ENCODE peak calls at places on chromosomes 11 and 22, in ten cellular contexts. X is substantia nigra; E is endodermal cell; N is NCI-H1694 treated with DMSO at 0.1 percent for 48 hours; R is head of caudate nucleus; Y is GM04504; D is GDM1; U is left colon; K is stimulated activated CD4-positive, alpha-beta T cell treated with anti-CD3 and anti-CD28 coated beads, Interleukin-4, amount 100 ng/mL, for 1 hour; H is neuronal stem cell. O is an unnamed sample.

GRCh38 chr11:119028346-119029068 is 2.2 kb downstream of the SLC37A4 start:
- DNase-seq in X (no peak), E (peak), N (no peak), R (no peak), Y (no peak), D (no peak), U (peak), K (no peak), H (no peak), O (no peak)

GRCh38 chr11:69274531-69275016 is 19.4 kb upstream of the MYEOV start:
- DNase-seq in X (no peak), E (peak), N (no peak), R (no peak), Y (no peak), D (no peak), U (peak), K (no peak), H (no peak), O (no peak)

GRCh38 chr11:95147364-95147905 is 57.8 kb downstream of the ENDOD1 start:
- DNase-seq in X (peak), E (no peak), N (no peak), R (peak), Y (peak), D (peak), U (no peak), K (no peak), H (no peak), O (no peak)

GRCh38 chr11:29452131-29452530 is 564.7 kb downstream of the KCNA4 start:
- DNase-seq in X (no peak), E (no peak), N (no peak), R (no peak), Y (peak), D (no peak), U (no peak), K (no peak), H (no peak), O (no peak)

GRCh38 chr11:3197878-3198528 is 20.6 kb downstream of the MRGPRG start:
- DNase-seq in X (no peak), E (peak), N (no peak), R (no peak), Y (no peak), D (no peak), U (no peak), K (no peak), H (no peak), O (no peak)

GRCh38 chr11:119445850-119446249 is 22.9 kb upstream of the THY1 start:
- DNase-seq in X (no peak), E (no peak), N (no peak), R (peak), Y (no peak), D (no peak), U (no peak), K (no peak), H (no peak), O (no peak)

GRCh38 chr11:69654001-69654659 is 13.2 kb downstream of the CCND1 start:
- DNase-seq in X (no peak), E (peak), N (no peak), R (no peak), Y (no peak), D (no peak), U (no peak), K (no peak), H (no peak), O (no peak)

GRCh38 chr11:16982256-16982671 is 31.9 kb downstream of the PLEKHA7 start:
- DNase-seq in X (no peak), E (no peak), N (no peak), R (no peak), Y (no peak), D (no peak), U (no peak), K (no peak), H (no peak), O (no peak)

GRCh38 chr22:50489363-50490243 is 2.9 kb downstream of the MIOX start:
- DNase-seq in X (no peak), E (peak), N (no peak), R (no peak), Y (no peak), D (no peak), U (no peak), K (no peak), H (no peak), O (no peak)

GRCh38 chr22:43118953-43119458 is 8.5 kb downstream of the BIK start:
- DNase-seq in X (no peak), E (no peak), N (no peak), R (no peak), Y (no peak), D (no peak), U (no peak), K (no peak), H (no peak), O (peak)

GRCh38 chr22:46537221-46537945 is at the start of gene CELSR1:
- DNase-seq in X (no peak), E (peak), N (no peak), R (no peak), Y (no peak), D (no peak), U (peak), K (peak), H (peak), O (no peak)